ENCODE peak calls at places on chromosomes 5 and 9, in four cellular contexts. R, Z, U and M are unnamed samples.

GRCh38 chr5:113421643-113422132 is 13.1 kb downstream of the TSSK1B start:
- DNase-seq in R (no peak), U (no peak), Z (no peak), M (no peak)

GRCh38 chr5:7779019-7779662 is 71.8 kb downstream of the CFAP90 start:
- DNase-seq in Z (no peak), U (no peak), R (peak; percentile 40), M (no peak)

GRCh38 chr9:19181556-19181955 is 48.9 kb upstream of the DENND4C start:
- DNase-seq in U (no peak), R (no peak), Z (no peak), M (no peak)

GRCh38 chr5:15598294-15598902 is 98.4 kb downstream of the FBXL7 start:
- DNase-seq in Z (peak; percentile 23), R (no peak), U (no peak), M (no peak)

GRCh38 chr9:69249337-69249736 is 75.3 kb downstream of the TJP2 start:
- DNase-seq in U (no peak), Z (peak; percentile 15), R (peak; percentile 8), M (no peak)

GRCh38 chr5:125612356-125613149 is 810.7 kb upstream of the GRAMD2B start:
- DNase-seq in U (no peak), Z (no peak), R (no peak), M (no peak)

GRCh38 chr9:115673599-115673998 is 480.0 kb upstream of the PAPPA start:
- DNase-seq in U (no peak), Z (no peak), R (peak; percentile 84), M (peak; percentile 58)

GRCh38 chr9:11821541-11821940 is 871.6 kb upstream of the TYRP1 start:
- DNase-seq in R (no peak), Z (no peak), U (no peak), M (no peak)

GRCh38 chr5:179909224-179909623 is 1.5 kb upstream of the TBC1D9B start:
- DNase-seq in Z (no peak), R (no peak), U (no peak), M (no peak)

GRCh38 chr5:179906294-179906794 is 1.4 kb downstream of the TBC1D9B start:
- DNase-seq in R (no peak), Z (no peak), U (no peak), M (no peak)

GRCh38 chr5:179907570-179908324 is at the start of gene TBC1D9B:
- DNase-seq in R (peak; percentile 43), U (peak; percentile 73), Z (peak; percentile 60), M (peak; percentile 87)

GRCh38 chr5:179906795-179907569 is 715 bp downstream of the TBC1D9B start:
- DNase-seq in U (no peak), Z (peak; percentile 7), R (peak; percentile 19), M (peak; percentile 16)

GRCh38 chr5:179908528-179908927 is 831 bp upstream of the TBC1D9B start:
- DNase-seq in Z (no peak), R (no peak), U (no peak), M (no peak)
- TF ChIP-seq CTCF in Z (peak; percentile 23), R (no peak), U (no peak), M (peak; percentile 5)

GRCh38 chr9:107487521-107488399 is 1.8 kb downstream of the KLF4 start:
- DNase-seq in Z (peak; percentile 79), U (peak; percentile 45), R (peak; percentile 51), M (no peak)

GRCh38 chr9:107486674-107487520 is 2.7 kb downstream of the KLF4 start:
- DNase-seq in Z (peak; percentile 10), R (no peak), U (peak; percentile 28), M (peak; percentile 21)

GRCh38 chr9:107484117-107484723 is 5.3 kb downstream of the KLF4 start:
- DNase-seq in Z (peak; percentile 74), R (peak; percentile 64), U (no peak), M (peak; percentile 71)

GRCh38 chr9:107483666-107484065 is 5.9 kb downstream of the KLF4 start:
- DNase-seq in R (no peak), Z (no peak), U (no peak), M (peak; percentile 54)

GRCh38 chr9:107485451-107486043 is 4.0 kb downstream of the KLF4 start:
- DNase-seq in Z (no peak), R (peak; percentile 14), U (no peak), M (no peak)
- H3K4me3 ChIP-seq in Z (peak overlapping the region; percentile 89), R (peak overlapping the region; percentile 98), U (peak overlapping the region; percentile 77), M (no peak overlapping the region)

DNA sequence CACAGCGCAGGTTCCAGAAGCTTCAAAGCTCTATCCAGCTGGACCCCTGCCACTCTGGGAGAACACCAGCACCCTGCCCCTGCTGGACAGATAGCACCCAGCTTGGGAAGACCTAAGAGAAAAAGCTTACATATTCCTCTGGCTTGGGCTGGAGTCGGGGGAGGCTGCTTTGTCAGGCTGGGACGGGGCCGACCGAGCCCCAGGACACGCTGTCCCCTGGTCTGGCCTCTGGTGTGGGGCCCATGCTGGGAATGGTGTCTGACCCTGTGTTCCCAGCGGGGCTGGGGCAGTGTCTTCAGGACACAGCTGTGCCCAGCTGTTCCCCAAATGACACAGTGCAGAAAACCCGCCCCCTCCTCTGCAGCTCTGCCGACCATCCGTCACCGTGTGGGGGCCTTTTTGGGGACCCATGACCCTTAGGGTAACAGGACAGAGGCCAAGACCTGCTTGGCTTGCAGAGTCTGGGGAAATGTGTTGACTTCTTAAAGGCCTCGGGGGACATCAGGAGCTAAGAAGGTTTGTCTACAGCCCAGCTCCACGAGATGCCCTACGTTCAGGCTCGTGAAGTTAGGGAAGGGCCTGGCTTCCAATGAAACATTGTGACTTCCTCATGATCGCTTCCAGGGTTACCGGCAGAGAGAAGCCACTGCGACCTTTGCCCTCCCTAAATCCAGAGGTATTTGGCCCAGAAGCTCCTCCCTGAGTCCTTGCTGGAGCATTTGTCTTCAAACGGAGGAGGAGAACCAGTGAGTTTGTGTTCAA is 20.4 kb upstream of the SLC2A6 start:
- DNase-seq in U (peak; percentile 47), Z (no peak), R (no peak), M (no peak)
- TF ChIP-seq CTCF in U (peak; percentile 25), Z (no peak), R (no peak), M (no peak)

GRCh38 chr9:79858509-79858908 is 286.7 kb downstream of the TLE4 start:
- DNase-seq in Z (peak; percentile 49), R (peak; percentile 4), U (no peak), M (peak; percentile 3)

GRCh38 chr9:79857188-79857587 is 285.4 kb downstream of the TLE4 start:
- DNase-seq in Z (no peak), R (no peak), U (no peak), M (no peak)
- H3K4me3 ChIP-seq in Z (no peak overlapping the region), R (no peak overlapping the region), U (no peak overlapping the region), M (no peak overlapping the region)

DNA sequence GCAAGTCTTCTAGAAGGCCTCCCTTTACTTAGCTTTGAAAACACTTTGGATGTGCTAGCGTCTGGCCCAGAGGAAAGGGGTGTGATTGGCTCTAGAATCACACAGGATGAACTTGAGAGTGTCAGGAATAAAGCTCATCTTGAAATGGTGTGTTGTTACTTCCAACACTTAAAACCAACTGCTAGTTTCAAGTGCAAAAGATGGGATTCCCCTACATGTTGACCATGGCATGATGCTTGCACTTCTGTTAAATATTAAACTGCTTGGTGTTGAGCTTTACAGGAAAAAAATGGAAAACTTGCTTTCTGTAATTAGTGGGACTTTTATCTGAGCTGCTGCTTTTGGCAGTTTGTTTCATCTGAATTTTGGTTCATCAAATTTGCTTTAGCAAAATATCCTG is 261.1 kb downstream of the MED10 start:
- DNase-seq in U (no peak), Z (no peak), R (no peak), M (no peak)
- TF ChIP-seq CTCF in U (no peak), Z (no peak), R (no peak), M (no peak)

DNA sequence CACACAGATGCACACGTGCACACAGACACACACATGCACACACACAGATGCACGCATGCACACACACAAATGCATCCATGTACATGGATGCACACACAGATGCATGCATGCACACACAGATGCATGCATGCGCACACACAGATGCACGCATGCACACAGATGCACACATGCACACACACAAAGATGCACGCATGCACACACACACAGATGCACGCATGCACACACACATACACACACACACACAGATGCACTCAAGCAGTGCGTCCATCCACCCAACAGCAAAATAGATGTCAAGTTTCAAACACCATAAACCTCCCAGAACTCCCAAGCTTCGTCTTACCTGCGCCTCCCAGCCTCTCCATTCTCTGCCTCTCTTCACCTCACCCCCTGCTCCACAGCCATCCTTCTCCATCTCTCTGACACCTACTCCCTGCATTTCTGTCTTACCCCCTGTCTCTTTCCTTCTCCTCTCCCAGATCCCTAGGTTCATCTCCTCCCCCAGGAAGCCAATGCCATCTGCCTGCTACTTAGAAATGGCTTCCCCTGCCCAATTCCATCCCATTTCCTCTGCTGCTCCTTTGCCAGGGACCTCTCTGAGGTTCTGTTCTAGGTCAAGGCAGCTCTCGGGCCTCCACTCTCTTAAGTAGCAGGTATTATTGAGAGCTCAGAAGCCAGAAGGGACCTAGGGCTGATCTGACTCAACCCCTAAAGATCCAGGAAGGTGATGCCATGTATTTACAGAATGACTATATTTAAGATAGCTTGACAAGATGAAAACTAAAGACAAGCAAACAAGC is 297.2 kb downstream of the MED10 start:
- DNase-seq in R (no peak), Z (no peak), U (no peak), M (no peak)
- H3K4me3 ChIP-seq in R (no peak overlapping the region), Z (peak overlapping the region; percentile 6), U (no peak overlapping the region), M (no peak overlapping the region)

GRCh38 chr9:25542319-25542718 is 135.9 kb downstream of the TUSC1 start:
- DNase-seq in U (no peak), R (no peak), Z (no peak), M (no peak)
- TF ChIP-seq CTCF in U (no peak), R (no peak), Z (no peak), M (no peak)

GRCh38 chr9:38424918-38425317 is 664 bp upstream of the IGFBPL1 start:
- DNase-seq in U (no peak), Z (no peak), R (no peak), M (no peak)

GRCh38 chr9:38421498-38422211 is 2.6 kb downstream of the IGFBPL1 start:
- DNase-seq in U (no peak), Z (no peak), R (no peak), M (peak; percentile 42)

GRCh38 chr9:38423939-38424843 is at the start of gene IGFBPL1:
- DNase-seq in R (peak; percentile 35), U (no peak), Z (no peak), M (peak; percentile 46)

GRCh38 chr9:38422555-38423245 is 1.6 kb downstream of the IGFBPL1 start:
- DNase-seq in U (no peak), Z (no peak), R (no peak), M (no peak)

DNA sequence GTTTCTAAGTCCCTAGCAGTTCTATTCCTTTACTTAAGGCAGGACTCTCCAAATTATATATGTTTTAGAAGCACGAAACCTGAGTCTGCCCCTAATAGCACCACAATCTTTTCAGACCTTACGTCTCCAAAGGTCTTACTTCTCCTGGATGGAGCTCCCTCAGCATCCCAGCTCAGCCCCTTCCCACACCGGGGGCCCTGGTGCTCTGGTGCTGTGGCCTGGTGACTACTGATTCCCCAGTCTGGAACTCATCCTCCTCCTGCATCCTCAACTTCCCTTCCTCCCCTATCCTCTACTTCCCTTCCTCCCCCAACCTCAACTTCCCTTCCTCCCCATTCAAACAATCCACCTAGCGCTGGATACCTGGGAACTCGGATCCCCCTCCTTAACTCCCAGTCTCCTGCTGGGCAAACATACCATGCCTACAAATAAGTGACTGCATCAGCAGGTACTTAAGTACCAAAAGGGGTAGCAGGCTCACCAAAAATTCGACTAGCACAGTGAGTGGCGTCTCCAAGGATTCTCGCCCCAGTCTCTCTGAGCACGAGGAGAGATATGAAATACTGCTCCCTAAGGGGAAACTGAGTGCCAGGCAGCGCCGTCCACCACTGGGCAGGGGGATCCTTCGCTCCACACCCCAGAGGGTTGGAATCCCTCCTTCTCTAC is 848 bp downstream of the IGFBPL1 start:
- DNase-seq in U (no peak), Z (no peak), R (no peak), M (no peak)
- H3K4me3 ChIP-seq in U (peak overlapping the region; percentile 56), Z (no peak overlapping the region), R (no peak overlapping the region), M (no peak overlapping the region)